ENCODE peak calls at places on chromosomes 5 and 9, in six cellular contexts. G is HCT116, P is SK-N-SH, C is HepG2, E is GM12878, N is K562. M is an unnamed sample.

GRCh38 chr9:84271004-84271886 is 69.3 kb downstream of the SLC28A3 start:
- DNase-seq in G (no peak), P (peak), C (no peak), E (no peak), N (no peak), M (no peak)

GRCh38 chr9:132018957-132019405 is 60.7 kb downstream of the MED27 start:
- DNase-seq in G (no peak), P (no peak), C (no peak), E (no peak), N (no peak), M (no peak)

GRCh38 chr5:76710991-76711390 is 4.9 kb upstream of the F2R start:
- DNase-seq in G (no peak), P (no peak), C (no peak), E (no peak), N (no peak), M (no peak)

GRCh38 chr9:109904666-109905065 is 124.7 kb downstream of the PALM2AKAP2 start:
- DNase-seq in G (no peak), P (no peak), C (no peak), E (no peak), N (no peak), M (no peak)

GRCh38 chr5:119400248-119400647 is 44.4 kb downstream of the TNFAIP8 start:
- DNase-seq in G (no peak), P (no peak), C (no peak), E (no peak), N (peak), M (peak)

GRCh38 chr5:97111004-97111403 is 31.4 kb downstream of the LIX1 start:
- DNase-seq in G (no peak), P (no peak), C (no peak), E (no peak), N (no peak), M (no peak)

GRCh38 chr9:98958271-98958989 is 14.7 kb downstream of the COL15A1 start:
- DNase-seq in G (no peak), P (no peak), C (no peak), E (no peak), N (no peak), M (no peak)

GRCh38 chr5:80781356-80781755 is 126.6 kb upstream of the DHFR start:
- DNase-seq in G (peak), P (no peak), C (no peak), E (no peak), N (no peak), M (no peak)

GRCh38 chr9:28961625-28962024 is 1388.3 kb upstream of the C9orf72 start:
- DNase-seq in G (no peak), P (no peak), C (no peak), E (no peak), N (no peak), M (no peak)

GRCh38 chr5:153831976-153832375 is 206.7 kb downstream of the FAM114A2 start:
- DNase-seq in G (peak), P (peak), C (peak), E (peak), N (peak), M (peak)

GRCh38 chr5:96597441-96598020 is 64.6 kb upstream of the CAST start:
- DNase-seq in G (no peak), P (no peak), C (no peak), E (no peak), N (no peak), M (no peak)

GRCh38 chr5:142931896-142932686 is 161.9 kb downstream of the ARHGAP26 start:
- DNase-seq in G (no peak), P (no peak), C (no peak), E (no peak), N (no peak), M (no peak)

GRCh38 chr9:77647267-77647658 is 859 bp downstream of the GNA14 start:
- DNase-seq in G (no peak), P (no peak), C (no peak), E (no peak), N (no peak), M (no peak)

GRCh38 chr9:71793386-71794105 is 25.2 kb upstream of the CEMIP2 start:
- DNase-seq in G (no peak), P (no peak), C (peak), E (no peak), N (no peak), M (no peak)
- TF ChIP-seq RAD21 in G (no peak), P (no peak), C (no peak), E (no peak), N (no peak), M (no peak)

GRCh38 chr5:10272053-10272869 is 22.2 kb downstream of the CCT5 start:
- DNase-seq in G (no peak), P (no peak), C (no peak), E (no peak), N (no peak), M (no peak)
- TF ChIP-seq REST in G (no peak), P (no peak), C (no peak), E (no peak), N (no peak), M (no peak)

GRCh38 chr5:99771296-99771695 is 763.9 kb upstream of the FAM174A start:
- DNase-seq in G (no peak), P (no peak), C (no peak), E (no peak), N (no peak), M (no peak)
- TF ChIP-seq RAD21 in G (no peak), P (no peak), C (no peak), E (no peak), N (no peak), M (no peak)

DNA sequence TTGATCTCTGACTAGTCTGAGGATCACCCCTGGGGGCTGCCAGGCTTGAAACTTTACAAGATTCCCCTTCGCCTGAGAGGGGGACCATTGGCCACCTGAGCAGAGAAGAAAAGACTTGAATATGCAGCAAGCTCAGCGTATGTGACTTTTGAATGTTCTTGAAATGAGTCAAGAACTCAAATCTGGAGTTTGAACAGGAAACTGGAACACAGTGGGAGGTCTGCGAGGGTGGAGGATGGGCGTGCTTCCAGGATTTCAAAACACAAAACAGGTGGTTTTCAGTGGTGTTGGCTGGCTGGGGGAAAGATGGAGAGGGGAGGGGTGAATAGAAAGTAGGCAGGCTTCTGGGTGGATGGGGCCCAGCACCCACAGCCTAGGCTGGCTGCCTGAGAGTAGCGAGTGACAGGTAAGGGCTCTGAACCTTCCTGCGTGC is 40.6 kb downstream of the TMEM174 start:
- DNase-seq in G (no peak), P (no peak), C (no peak), E (peak), N (no peak), M (peak)
- TF ChIP-seq REST in G (no peak), P (peak), C (no peak), E (no peak), N (no peak), M (no peak)

DNA sequence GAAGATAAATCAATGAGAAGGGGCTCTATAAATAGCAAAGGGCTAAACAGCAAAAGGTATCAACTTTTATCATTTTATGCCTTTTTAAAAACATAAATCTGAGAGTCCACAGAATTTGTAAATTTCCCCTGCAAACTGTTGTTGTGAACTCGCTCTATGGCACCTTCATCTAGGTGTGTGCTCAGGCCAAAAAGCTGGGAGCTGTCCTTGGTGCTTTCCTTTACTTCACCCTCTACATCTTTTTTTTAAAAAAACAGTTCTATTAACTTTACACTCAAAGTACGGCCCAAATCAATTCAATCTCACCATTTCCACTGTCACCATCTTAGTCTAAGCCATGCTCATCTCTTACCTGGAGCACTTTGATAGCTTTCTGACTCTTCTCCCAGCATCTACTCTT is 108.2 kb upstream of the GPR151 start:
- DNase-seq in G (no peak), P (no peak), C (no peak), E (no peak), N (no peak), M (no peak)
- TF ChIP-seq RAD21 in G (no peak), P (no peak), C (no peak), E (no peak), N (no peak), M (no peak)

GRCh38 chr5:177131352-177131710 is 2.2 kb upstream of the NSD1 start:
- DNase-seq in G (no peak), P (no peak), C (no peak), E (no peak), N (no peak), M (no peak)

GRCh38 chr5:177131019-177131320 is 2.6 kb upstream of the NSD1 start:
- DNase-seq in G (no peak), P (no peak), C (no peak), E (no peak), N (no peak), M (no peak)

GRCh38 chr5:177131711-177132503 is 1.7 kb upstream of the NSD1 start:
- DNase-seq in G (no peak), P (no peak), C (no peak), E (no peak), N (no peak), M (no peak)

GRCh38 chr5:177129206-177129605 is 4.4 kb upstream of the NSD1 start:
- DNase-seq in G (no peak), P (no peak), C (no peak), E (no peak), N (no peak), M (no peak)

DNA sequence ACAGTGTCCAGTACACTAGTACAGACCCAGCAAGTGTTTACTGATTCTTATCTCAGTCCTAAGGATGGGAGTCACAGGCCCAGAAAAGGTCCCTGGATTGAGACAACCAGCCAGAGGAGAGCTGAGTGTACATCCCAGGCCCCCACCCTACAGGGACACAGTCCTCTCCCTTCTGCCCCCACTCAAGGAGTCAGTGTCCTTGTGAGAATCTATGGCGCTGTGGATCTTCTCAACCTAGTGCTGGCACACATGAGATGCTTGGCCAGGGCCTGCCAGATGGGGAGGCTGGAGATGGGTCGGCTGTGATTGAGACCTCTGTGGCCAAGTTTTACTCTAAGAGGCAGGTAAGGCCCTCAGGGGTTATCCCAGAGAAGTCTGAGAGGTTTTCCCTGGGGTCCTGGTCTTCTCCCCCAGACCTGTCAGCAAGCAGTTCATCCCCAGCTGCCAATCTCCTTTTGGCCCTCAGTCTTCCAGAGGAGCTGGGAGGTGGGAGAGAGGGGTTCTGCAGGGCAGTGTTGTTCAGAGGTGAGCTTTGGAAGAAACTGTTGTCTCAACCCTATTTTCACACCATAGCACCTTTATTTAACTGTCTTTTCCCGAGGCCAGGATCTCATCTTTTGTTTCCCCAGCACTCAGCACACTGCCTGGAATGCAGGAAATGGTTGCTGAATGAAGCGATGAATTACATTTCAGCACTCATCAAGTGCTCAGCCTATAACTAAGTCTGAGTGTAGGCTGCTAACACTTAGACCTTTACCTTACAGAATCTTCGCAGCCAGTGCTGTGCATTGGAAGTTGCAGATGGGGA is 3.2 kb upstream of the NSD1 start:
- DNase-seq in G (no peak), P (no peak), C (no peak), E (no peak), N (no peak), M (no peak)
- TF ChIP-seq REST in G (no peak), P (no peak), C (no peak), E (no peak), N (no peak), M (no peak)

M was measured in A549.